ENCODE peak calls at places on chromosomes 11 and 22, in nine cellular contexts. C is kidney; U is cardiac muscle cell; A is CD4-positive, alpha-beta T cell; S is IMR-90; R is MM.1S; E is coronary artery; D is fibroblast of lung; I is right lobe of liver. X is an unnamed sample.

GRCh38 chr11:70176940-70177689 is 26.0 kb upstream of the FADD start:
- DNase-seq in D (no peak), I (no peak), E (no peak), A (peak), U (no peak), C (no peak), S (no peak), R (peak), X (peak)

GRCh38 chr11:46159694-46160093 is 38.4 kb upstream of the PHF21A start:
- DNase-seq in C (no peak), A (no peak), I (no peak), D (no peak), R (no peak), S (no peak), U (no peak), E (no peak), X (no peak)

GRCh38 chr11:6238902-6239301 is at the start of gene CNGA4:
- DNase-seq in S (no peak), R (no peak), D (no peak), I (no peak), C (no peak), E (no peak), U (no peak), A (no peak), X (no peak)

GRCh38 chr11:119571311-119571710 is 148.3 kb upstream of the THY1 start:
- DNase-seq in A (no peak), U (no peak), R (no peak), I (no peak), S (no peak), D (no peak), E (peak), C (no peak), X (no peak)

GRCh38 chr11:56968524-56968923 is 20.2 kb upstream of the OR5AK2 start:
- DNase-seq in D (no peak), E (no peak), C (no peak), A (no peak), I (no peak), U (no peak), R (no peak), S (no peak), X (no peak)

GRCh38 chr11:120108154-120108784 is 29.6 kb downstream of the TRIM29 start:
- DNase-seq in S (peak), D (peak), A (peak), I (peak), R (peak), C (no peak), U (peak), E (no peak), X (peak)

GRCh38 chr11:19931141-19931767 is 218.6 kb downstream of the NAV2 start:
- DNase-seq in C (no peak), E (peak), D (peak), I (no peak), R (no peak), A (no peak), S (no peak), U (peak), X (no peak)

GRCh38 chr22:47616396-47617020 is 854.1 kb downstream of the TBC1D22A start:
- DNase-seq in D (no peak), R (no peak), S (no peak), E (peak), A (no peak), C (no peak), U (no peak), I (no peak), X (no peak)

GRCh38 chr11:88680806-88681205 is 343.3 kb upstream of the CTSC start:
- DNase-seq in E (no peak), A (no peak), I (no peak), R (no peak), D (peak), U (peak), S (peak), C (no peak), X (no peak)

GRCh38 chr11:46658259-46658658 is 40.9 kb downstream of the ATG13 start:
- DNase-seq in A (no peak), I (no peak), D (peak), C (no peak), S (peak), R (no peak), E (no peak), U (peak), X (no peak)

GRCh38 chr22:40593460-40594273 is 42.9 kb downstream of the MRTFA start:
- DNase-seq in D (no peak), I (no peak), U (no peak), E (no peak), C (no peak), A (no peak), S (no peak), R (peak), X (peak)

GRCh38 chr11:117820071-117820470 is 4.5 kb downstream of the FXYD2 start:
- DNase-seq in S (no peak), A (no peak), I (peak), E (no peak), C (peak), D (no peak), R (no peak), U (no peak), X (no peak)

DNA sequence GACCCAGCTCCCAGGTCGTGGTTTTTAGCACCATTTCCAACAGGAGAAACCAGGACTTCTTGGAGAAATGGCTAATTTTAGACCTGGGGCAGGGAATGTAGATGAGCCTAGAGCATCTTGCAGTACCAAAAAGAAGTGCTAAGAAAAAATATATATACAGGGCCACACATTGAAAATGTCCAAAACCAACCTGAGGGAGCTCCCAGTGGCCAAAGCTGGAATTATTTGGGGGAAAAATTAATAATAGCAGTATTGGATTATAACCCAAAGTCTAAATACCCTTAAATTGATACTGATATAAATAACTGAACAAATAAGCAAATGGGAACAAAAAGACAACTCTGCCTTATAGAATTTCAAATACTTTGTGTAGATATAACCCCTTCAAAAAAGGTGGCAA is 108.0 kb downstream of the PARVA start:
- DNase-seq in A (no peak), R (no peak), S (no peak), C (no peak), E (no peak), D (no peak), I (no peak), U (no peak), X (no peak)
- TF ChIP-seq CTCF in A (no peak), R (peak), S (peak), C (peak), E (peak), D (peak), I (peak), U (peak), X (no peak)

GRCh38 chr11:96001037-96001436 is 77.1 kb upstream of the MTMR2 start:
- DNase-seq in U (peak), C (peak), E (peak), A (no peak), R (no peak), I (no peak), S (peak), D (peak), X (no peak)
- TF ChIP-seq CTCF in U (no peak), C (no peak), E (no peak), A (no peak), R (no peak), I (no peak), S (no peak), D (no peak), X (no peak)

GRCh38 chr22:28768701-28769393 is 3.6 kb upstream of the CCDC117 start:
- DNase-seq in D (no peak), U (no peak), S (no peak), C (no peak), E (no peak), R (no peak), A (no peak), I (no peak), X (no peak)

GRCh38 chr22:28772633-28773460 is at the start of gene CCDC117:
- DNase-seq in E (peak), D (peak), R (peak), C (peak), A (peak), U (peak), I (peak), S (peak), X (peak)

GRCh38 chr22:28769394-28770085 is 3.0 kb upstream of the CCDC117 start:
- DNase-seq in S (no peak), R (no peak), D (no peak), U (no peak), I (no peak), E (no peak), C (no peak), A (no peak), X (no peak)

GRCh38 chr22:28773461-28773867 is 969 bp downstream of the CCDC117 start:
- DNase-seq in E (no peak), A (no peak), S (peak), R (peak), D (peak), I (no peak), U (peak), C (no peak), X (peak)

DNA sequence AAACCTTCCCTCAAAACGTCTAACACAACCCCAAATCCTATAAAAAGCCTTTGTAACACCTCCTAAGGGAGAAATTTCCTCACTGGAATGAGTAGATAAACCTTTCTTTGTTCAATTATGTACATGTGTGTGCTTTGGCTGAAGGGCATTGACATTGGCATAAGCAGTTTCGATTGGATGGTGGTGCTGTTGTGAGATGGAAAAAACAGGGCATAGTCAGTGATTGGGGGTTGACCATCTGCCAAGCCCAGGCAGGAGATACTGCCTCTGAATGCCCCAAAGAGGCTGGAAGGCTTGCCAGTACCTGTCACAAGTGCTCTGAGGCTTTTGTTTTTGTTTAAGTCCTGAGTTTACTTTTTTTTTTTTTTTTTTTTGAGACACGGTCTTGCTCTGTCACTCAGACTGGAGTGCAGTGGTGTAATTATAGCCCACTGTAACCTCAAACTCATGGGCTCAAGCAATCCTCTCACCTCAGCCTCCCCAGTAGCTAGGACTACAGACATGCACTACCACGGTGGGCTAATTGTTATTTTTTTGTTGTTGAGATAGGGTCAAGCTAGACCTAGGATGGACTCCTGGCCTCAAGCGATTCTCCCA is 1.2 kb upstream of the CCDC117 start:
- DNase-seq in C (no peak), U (no peak), I (peak), A (no peak), D (no peak), R (no peak), S (no peak), E (no peak), X (no peak)
- TF ChIP-seq CTCF in C (no peak), U (no peak), I (no peak), A (no peak), D (no peak), R (no peak), S (no peak), E (no peak), X (no peak)

GRCh38 chr11:1226981-1227550 is 4.2 kb downstream of the MUC5B start:
- DNase-seq in S (peak), A (no peak), C (peak), E (no peak), U (no peak), I (peak), R (no peak), D (no peak), X (peak)
- TF ChIP-seq CTCF in S (peak), A (no peak), C (no peak), E (no peak), U (peak), I (no peak), R (no peak), D (no peak), X (no peak)

GRCh38 chr22:23857606-23858483 is at the start of gene SLC2A11:
- DNase-seq in U (peak), D (peak), S (peak), E (peak), C (peak), A (peak), R (peak), I (peak), X (peak)
- TF ChIP-seq CTCF in U (no peak), D (no peak), S (peak), E (no peak), C (peak), A (no peak), R (peak), I (peak), X (no peak)